ENCODE peak calls at places on chromosomes 13 and 19, in ten cellular contexts. One of them, this sample, is unnamed.

GRCh38 chr19:16571283-16571682 is 932 bp downstream of the SLC35E1 start:
- DNase-seq in T follicular helper cell: no peak
- DNase-seq in aorta: no peak
- DNase-seq in NCI-H524: no peak
- DNase-seq in fibroblast of the conjunctiva: no peak
- DNase-seq in tibial nerve: no peak
- DNase-seq in dorsolateral prefrontal cortex: no peak
- DNase-seq in stimulated activated CD4-positive, alpha-beta T cell treated with anti-CD3 and anti-CD28 coated beads, Interleukin-4, amount 100 ng/mL, for 24 hours: no peak
- DNase-seq in GM03348: peak
- DNase-seq in HEK293T: no peak
- DNase-seq in this sample: no peak

GRCh38 chr13:26699197-26699490 is 61.4 kb downstream of the GPR12 start:
- DNase-seq in T follicular helper cell: no peak
- DNase-seq in aorta: no peak
- DNase-seq in NCI-H524: no peak
- DNase-seq in fibroblast of the conjunctiva: no peak
- DNase-seq in tibial nerve: no peak
- DNase-seq in dorsolateral prefrontal cortex: no peak
- DNase-seq in stimulated activated CD4-positive, alpha-beta T cell treated with anti-CD3 and anti-CD28 coated beads, Interleukin-4, amount 100 ng/mL, for 24 hours: no peak
- DNase-seq in GM03348: no peak
- DNase-seq in HEK293T: no peak
- DNase-seq in this sample: no peak

GRCh38 chr13:76778906-76779305 is 107.3 kb downstream of the KCTD12 start:
- DNase-seq in T follicular helper cell: no peak
- DNase-seq in aorta: no peak
- DNase-seq in NCI-H524: no peak
- DNase-seq in fibroblast of the conjunctiva: no peak
- DNase-seq in tibial nerve: no peak
- DNase-seq in dorsolateral prefrontal cortex: no peak
- DNase-seq in stimulated activated CD4-positive, alpha-beta T cell treated with anti-CD3 and anti-CD28 coated beads, Interleukin-4, amount 100 ng/mL, for 24 hours: no peak
- DNase-seq in GM03348: peak
- DNase-seq in HEK293T: no peak
- DNase-seq in this sample: no peak

GRCh38 chr19:15936173-15936572 is 1.8 kb upstream of the CYP4F11 start:
- DNase-seq in T follicular helper cell: no peak
- DNase-seq in aorta: no peak
- DNase-seq in NCI-H524: no peak
- DNase-seq in fibroblast of the conjunctiva: no peak
- DNase-seq in tibial nerve: no peak
- DNase-seq in dorsolateral prefrontal cortex: no peak
- DNase-seq in stimulated activated CD4-positive, alpha-beta T cell treated with anti-CD3 and anti-CD28 coated beads, Interleukin-4, amount 100 ng/mL, for 24 hours: no peak
- DNase-seq in GM03348: no peak
- DNase-seq in HEK293T: no peak
- DNase-seq in this sample: no peak

GRCh38 chr13:36490055-36490454 is 57.8 kb downstream of the CCNA1 start:
- DNase-seq in T follicular helper cell: no peak
- DNase-seq in aorta: no peak
- DNase-seq in NCI-H524: no peak
- DNase-seq in fibroblast of the conjunctiva: no peak
- DNase-seq in tibial nerve: no peak
- DNase-seq in dorsolateral prefrontal cortex: no peak
- DNase-seq in stimulated activated CD4-positive, alpha-beta T cell treated with anti-CD3 and anti-CD28 coated beads, Interleukin-4, amount 100 ng/mL, for 24 hours: no peak
- DNase-seq in GM03348: no peak
- DNase-seq in HEK293T: no peak
- DNase-seq in this sample: no peak

GRCh38 chr13:75222031-75222430 is 259.9 kb downstream of the TBC1D4 start:
- DNase-seq in T follicular helper cell: no peak
- DNase-seq in aorta: no peak
- DNase-seq in NCI-H524: no peak
- DNase-seq in fibroblast of the conjunctiva: peak
- DNase-seq in tibial nerve: peak
- DNase-seq in dorsolateral prefrontal cortex: no peak
- DNase-seq in stimulated activated CD4-positive, alpha-beta T cell treated with anti-CD3 and anti-CD28 coated beads, Interleukin-4, amount 100 ng/mL, for 24 hours: no peak
- DNase-seq in GM03348: peak
- DNase-seq in HEK293T: no peak
- DNase-seq in this sample: no peak

GRCh38 chr19:6501740-6502648 is at the start of gene TUBB4A:
- DNase-seq in T follicular helper cell: no peak
- DNase-seq in aorta: no peak
- DNase-seq in NCI-H524: peak
- DNase-seq in fibroblast of the conjunctiva: no peak
- DNase-seq in tibial nerve: no peak
- DNase-seq in dorsolateral prefrontal cortex: peak
- DNase-seq in stimulated activated CD4-positive, alpha-beta T cell treated with anti-CD3 and anti-CD28 coated beads, Interleukin-4, amount 100 ng/mL, for 24 hours: peak
- DNase-seq in GM03348: peak
- DNase-seq in HEK293T: peak
- DNase-seq in this sample: no peak

GRCh38 chr19:29277107-29277506 is 64.2 kb upstream of the UQCRFS1 start:
- DNase-seq in T follicular helper cell: peak
- DNase-seq in aorta: no peak
- DNase-seq in NCI-H524: no peak
- DNase-seq in fibroblast of the conjunctiva: no peak
- DNase-seq in tibial nerve: no peak
- DNase-seq in dorsolateral prefrontal cortex: peak
- DNase-seq in stimulated activated CD4-positive, alpha-beta T cell treated with anti-CD3 and anti-CD28 coated beads, Interleukin-4, amount 100 ng/mL, for 24 hours: peak
- DNase-seq in GM03348: peak
- DNase-seq in HEK293T: no peak
- DNase-seq in this sample: no peak

GRCh38 chr19:11580665-11581418 is 3.4 kb upstream of the ACP5 start:
- DNase-seq in T follicular helper cell: no peak
- DNase-seq in aorta: no peak
- DNase-seq in NCI-H524: no peak
- DNase-seq in fibroblast of the conjunctiva: no peak
- DNase-seq in tibial nerve: no peak
- DNase-seq in dorsolateral prefrontal cortex: no peak
- DNase-seq in stimulated activated CD4-positive, alpha-beta T cell treated with anti-CD3 and anti-CD28 coated beads, Interleukin-4, amount 100 ng/mL, for 24 hours: no peak
- DNase-seq in GM03348: no peak
- DNase-seq in HEK293T: no peak
- DNase-seq in this sample: no peak

GRCh38 chr13:113856716-113857065 is 7.2 kb downstream of the GAS6 start:
- DNase-seq in T follicular helper cell: no peak
- DNase-seq in aorta: peak
- DNase-seq in NCI-H524: no peak
- DNase-seq in fibroblast of the conjunctiva: no peak
- DNase-seq in tibial nerve: no peak
- DNase-seq in dorsolateral prefrontal cortex: peak
- DNase-seq in stimulated activated CD4-positive, alpha-beta T cell treated with anti-CD3 and anti-CD28 coated beads, Interleukin-4, amount 100 ng/mL, for 24 hours: no peak
- DNase-seq in GM03348: no peak
- DNase-seq in HEK293T: no peak
- DNase-seq in this sample: no peak

GRCh38 chr13:65264066-65264465 is 1966.1 kb downstream of the PCDH9 start:
- DNase-seq in T follicular helper cell: no peak
- DNase-seq in aorta: peak
- DNase-seq in NCI-H524: no peak
- DNase-seq in fibroblast of the conjunctiva: no peak
- DNase-seq in tibial nerve: no peak
- DNase-seq in dorsolateral prefrontal cortex: no peak
- DNase-seq in stimulated activated CD4-positive, alpha-beta T cell treated with anti-CD3 and anti-CD28 coated beads, Interleukin-4, amount 100 ng/mL, for 24 hours: no peak
- DNase-seq in GM03348: no peak
- DNase-seq in HEK293T: no peak
- DNase-seq in this sample: no peak

GRCh38 chr19:35939307-35940077 is 3.3 kb downstream of the LRFN3 start:
- DNase-seq in T follicular helper cell: no peak
- DNase-seq in aorta: peak
- DNase-seq in NCI-H524: no peak
- DNase-seq in fibroblast of the conjunctiva: no peak
- DNase-seq in tibial nerve: no peak
- DNase-seq in dorsolateral prefrontal cortex: no peak
- DNase-seq in stimulated activated CD4-positive, alpha-beta T cell treated with anti-CD3 and anti-CD28 coated beads, Interleukin-4, amount 100 ng/mL, for 24 hours: no peak
- DNase-seq in GM03348: no peak
- DNase-seq in HEK293T: no peak
- DNase-seq in this sample: no peak

GRCh38 chr19:52212572-52213255 is 22.9 kb downstream of the PPP2R1A start:
- DNase-seq in T follicular helper cell: no peak
- DNase-seq in aorta: peak
- DNase-seq in NCI-H524: no peak
- DNase-seq in fibroblast of the conjunctiva: no peak
- DNase-seq in tibial nerve: no peak
- DNase-seq in dorsolateral prefrontal cortex: no peak
- DNase-seq in stimulated activated CD4-positive, alpha-beta T cell treated with anti-CD3 and anti-CD28 coated beads, Interleukin-4, amount 100 ng/mL, for 24 hours: no peak
- DNase-seq in GM03348: no peak
- DNase-seq in HEK293T: no peak
- DNase-seq in this sample: no peak

GRCh38 chr13:99434258-99434788 is 66.9 kb upstream of the TM9SF2 start:
- DNase-seq in T follicular helper cell: peak
- DNase-seq in aorta: no peak
- DNase-seq in NCI-H524: no peak
- DNase-seq in fibroblast of the conjunctiva: no peak
- DNase-seq in tibial nerve: no peak
- DNase-seq in dorsolateral prefrontal cortex: no peak
- DNase-seq in stimulated activated CD4-positive, alpha-beta T cell treated with anti-CD3 and anti-CD28 coated beads, Interleukin-4, amount 100 ng/mL, for 24 hours: peak
- DNase-seq in GM03348: no peak
- DNase-seq in HEK293T: no peak
- DNase-seq in this sample: no peak